ENCODE peak calls at places on chromosomes 13 and 19, in nine cellular contexts. One of them, this sample, is unnamed.

GRCh38 chr13:48625396-48626076 is 28.2 kb upstream of the CYSLTR2 start:
- DNase-seq in HS-5: no peak
- DNase-seq in hepatocyte: peak; percentile 19
- DNase-seq in NCI-H345: no peak
- DNase-seq in T47D: no peak
- DNase-seq in fibroblast of mammary gland: no peak
- DNase-seq in HEK293T: no peak
- DNase-seq in GM19239: no peak
- DNase-seq in cardiac muscle cell: no peak
- DNase-seq in this sample: no peak

GRCh38 chr13:100230813-100231575 is 142.1 kb downstream of the PCCA start:
- DNase-seq in NCI-H345: no peak
- DNase-seq in hepatocyte: no peak
- DNase-seq in GM19239: no peak
- DNase-seq in HS-5: no peak
- DNase-seq in T47D: peak; percentile 13
- DNase-seq in HEK293T: no peak
- DNase-seq in fibroblast of mammary gland: no peak
- DNase-seq in cardiac muscle cell: no peak
- DNase-seq in this sample: no peak

GRCh38 chr19:31419871-31420430 is 70.7 kb upstream of the TSHZ3 start:
- DNase-seq in cardiac muscle cell: no peak
- DNase-seq in HEK293T: no peak
- DNase-seq in T47D: no peak
- DNase-seq in GM19239: no peak
- DNase-seq in NCI-H345: no peak
- DNase-seq in fibroblast of mammary gland: no peak
- DNase-seq in hepatocyte: no peak
- DNase-seq in HS-5: no peak
- DNase-seq in this sample: no peak

GRCh38 chr13:106083620-106084350 is 451.7 kb downstream of the EFNB2 start:
- DNase-seq in T47D: peak; percentile 38
- DNase-seq in HEK293T: no peak
- DNase-seq in GM19239: no peak
- DNase-seq in HS-5: no peak
- DNase-seq in NCI-H345: peak; percentile 27
- DNase-seq in hepatocyte: peak; percentile 49
- DNase-seq in fibroblast of mammary gland: peak; percentile 73
- DNase-seq in cardiac muscle cell: peak; percentile 62
- DNase-seq in this sample: no peak

GRCh38 chr13:48156466-48156865 is 61.6 kb upstream of the MED4 start:
- DNase-seq in T47D: peak; percentile 1
- DNase-seq in fibroblast of mammary gland: no peak
- DNase-seq in HEK293T: no peak
- DNase-seq in cardiac muscle cell: no peak
- DNase-seq in NCI-H345: no peak
- DNase-seq in hepatocyte: no peak
- DNase-seq in HS-5: no peak
- DNase-seq in GM19239: no peak
- DNase-seq in this sample: no peak

GRCh38 chr19:55355213-55355821 is 798 bp upstream of the COX6B2 start:
- DNase-seq in HEK293T: no peak
- DNase-seq in T47D: no peak
- DNase-seq in fibroblast of mammary gland: no peak
- DNase-seq in GM19239: no peak
- DNase-seq in NCI-H345: no peak
- DNase-seq in HS-5: no peak
- DNase-seq in cardiac muscle cell: no peak
- DNase-seq in hepatocyte: no peak
- DNase-seq in this sample: no peak

GRCh38 chr13:102707465-102707864 is 12.6 kb upstream of the METTL21C start:
- DNase-seq in HS-5: peak; percentile 71
- DNase-seq in HEK293T: no peak
- DNase-seq in hepatocyte: no peak
- DNase-seq in GM19239: no peak
- DNase-seq in cardiac muscle cell: peak; percentile 92
- DNase-seq in NCI-H345: peak; percentile 75
- DNase-seq in fibroblast of mammary gland: peak; percentile 91
- DNase-seq in T47D: no peak
- DNase-seq in this sample: peak; percentile 54

GRCh38 chr13:112756511-112756966 is 66.7 kb downstream of the ATP11A start:
- DNase-seq in HS-5: no peak
- DNase-seq in fibroblast of mammary gland: no peak
- DNase-seq in T47D: no peak
- DNase-seq in NCI-H345: peak; percentile 73
- DNase-seq in GM19239: no peak
- DNase-seq in HEK293T: no peak
- DNase-seq in hepatocyte: no peak
- DNase-seq in cardiac muscle cell: no peak
- DNase-seq in this sample: no peak

GRCh38 chr19:55536951-55537740 is at the start of gene SBK2:
- DNase-seq in HEK293T: peak; percentile 53
- DNase-seq in cardiac muscle cell: no peak
- DNase-seq in HS-5: no peak
- DNase-seq in NCI-H345: no peak
- DNase-seq in hepatocyte: no peak
- DNase-seq in GM19239: no peak
- DNase-seq in T47D: no peak
- DNase-seq in fibroblast of mammary gland: no peak
- DNase-seq in this sample: no peak

GRCh38 chr19:1651548-1652394 is 644 bp downstream of the TCF3 start:
- DNase-seq in cardiac muscle cell: peak; percentile 39
- DNase-seq in HEK293T: peak; percentile 28
- DNase-seq in NCI-H345: peak; percentile 49
- DNase-seq in fibroblast of mammary gland: peak; percentile 25
- DNase-seq in GM19239: no peak
- DNase-seq in HS-5: no peak
- DNase-seq in T47D: peak; percentile 53
- DNase-seq in hepatocyte: peak; percentile 75
- DNase-seq in this sample: no peak

GRCh38 chr13:24995225-24995804 is 100.6 kb upstream of the PABPC3 start:
- DNase-seq in hepatocyte: peak; percentile 91
- DNase-seq in NCI-H345: peak; percentile 77
- DNase-seq in cardiac muscle cell: peak; percentile 90
- DNase-seq in HEK293T: peak; percentile 57
- DNase-seq in HS-5: no peak
- DNase-seq in fibroblast of mammary gland: peak; percentile 84
- DNase-seq in T47D: peak; percentile 88
- DNase-seq in GM19239: peak; percentile 50
- DNase-seq in this sample: peak; percentile 65

GRCh38 chr19:33797821-33798633 is 1.4 kb downstream of the KCTD15 start:
- DNase-seq in hepatocyte: peak; percentile 55
- DNase-seq in HEK293T: peak; percentile 36
- DNase-seq in cardiac muscle cell: peak; percentile 66
- DNase-seq in HS-5: no peak
- DNase-seq in T47D: peak; percentile 71
- DNase-seq in GM19239: no peak
- DNase-seq in fibroblast of mammary gland: no peak
- DNase-seq in NCI-H345: no peak
- DNase-seq in this sample: no peak

GRCh38 chr19:2014731-2015610 is 543 bp downstream of the BTBD2 start:
- DNase-seq in NCI-H345: no peak
- DNase-seq in HS-5: no peak
- DNase-seq in hepatocyte: peak; percentile 65
- DNase-seq in GM19239: peak; percentile 65
- DNase-seq in HEK293T: no peak
- DNase-seq in cardiac muscle cell: peak; percentile 25
- DNase-seq in fibroblast of mammary gland: no peak
- DNase-seq in T47D: no peak
- DNase-seq in this sample: no peak

GRCh38 chr19:55099557-55100506 is 17.6 kb downstream of the PPP1R12C start:
- DNase-seq in HEK293T: no peak
- DNase-seq in hepatocyte: no peak
- DNase-seq in NCI-H345: no peak
- DNase-seq in fibroblast of mammary gland: no peak
- DNase-seq in T47D: no peak
- DNase-seq in cardiac muscle cell: no peak
- DNase-seq in HS-5: no peak
- DNase-seq in GM19239: no peak
- DNase-seq in this sample: no peak

GRCh38 chr19:1883784-1884183 is 1.5 kb downstream of the ABHD17A start:
- DNase-seq in GM19239: no peak
- DNase-seq in fibroblast of mammary gland: no peak
- DNase-seq in T47D: no peak
- DNase-seq in HS-5: no peak
- DNase-seq in hepatocyte: no peak
- DNase-seq in HEK293T: no peak
- DNase-seq in cardiac muscle cell: no peak
- DNase-seq in NCI-H345: no peak
- DNase-seq in this sample: no peak

GRCh38 chr13:99987180-99988047 is 5.8 kb downstream of the ZIC2 start:
- DNase-seq in cardiac muscle cell: no peak
- DNase-seq in NCI-H345: peak; percentile 68
- DNase-seq in fibroblast of mammary gland: no peak
- DNase-seq in HS-5: no peak
- DNase-seq in T47D: no peak
- DNase-seq in hepatocyte: no peak
- DNase-seq in GM19239: no peak
- DNase-seq in HEK293T: no peak
- DNase-seq in this sample: no peak

GRCh38 chr13:41064493-41064892 is 3.2 kb downstream of the WBP4 start:
- DNase-seq in NCI-H345: no peak
- DNase-seq in T47D: no peak
- DNase-seq in fibroblast of mammary gland: peak; percentile 74
- DNase-seq in hepatocyte: no peak
- DNase-seq in HEK293T: no peak
- DNase-seq in cardiac muscle cell: peak; percentile 67
- DNase-seq in GM19239: no peak
- DNase-seq in HS-5: no peak
- DNase-seq in this sample: no peak

GRCh38 chr13:113117335-113117872 is 5.2 kb upstream of the F10 start:
- DNase-seq in NCI-H345: no peak
- DNase-seq in cardiac muscle cell: no peak
- DNase-seq in HEK293T: no peak
- DNase-seq in HS-5: no peak
- DNase-seq in T47D: no peak
- DNase-seq in fibroblast of mammary gland: no peak
- DNase-seq in GM19239: no peak
- DNase-seq in hepatocyte: no peak
- DNase-seq in this sample: no peak

GRCh38 chr13:58960909-58961308 is 1202.8 kb downstream of the DIAPH3 start:
- DNase-seq in GM19239: no peak
- DNase-seq in T47D: peak; percentile 37
- DNase-seq in fibroblast of mammary gland: peak; percentile 1
- DNase-seq in HEK293T: peak; percentile 7
- DNase-seq in HS-5: no peak
- DNase-seq in NCI-H345: peak; percentile 11
- DNase-seq in cardiac muscle cell: peak; percentile 17
- DNase-seq in hepatocyte: peak; percentile 23
- DNase-seq in this sample: no peak

GRCh38 chr13:50319603-50320296 is 304.5 kb downstream of the KCNRG start:
- DNase-seq in T47D: peak; percentile 88
- DNase-seq in HS-5: no peak
- DNase-seq in fibroblast of mammary gland: peak; percentile 23
- DNase-seq in GM19239: no peak
- DNase-seq in HEK293T: no peak
- DNase-seq in hepatocyte: peak; percentile 30
- DNase-seq in NCI-H345: no peak
- DNase-seq in cardiac muscle cell: peak; percentile 70
- DNase-seq in this sample: peak; percentile 96

GRCh38 chr19:43743059-43743458 is 11.7 kb downstream of the SMG9 start:
- DNase-seq in HS-5: no peak
- DNase-seq in T47D: no peak
- DNase-seq in HEK293T: no peak
- DNase-seq in fibroblast of mammary gland: peak; percentile 39
- DNase-seq in NCI-H345: no peak
- DNase-seq in GM19239: no peak
- DNase-seq in hepatocyte: no peak
- DNase-seq in cardiac muscle cell: peak; percentile 81
- DNase-seq in this sample: no peak

GRCh38 chr13:40994581-40995230 is 24.4 kb downstream of the ELF1 start:
- DNase-seq in hepatocyte: no peak
- DNase-seq in fibroblast of mammary gland: no peak
- DNase-seq in HS-5: no peak
- DNase-seq in T47D: no peak
- DNase-seq in HEK293T: no peak
- DNase-seq in NCI-H345: no peak
- DNase-seq in GM19239: no peak
- DNase-seq in cardiac muscle cell: no peak
- DNase-seq in this sample: no peak

GRCh38 chr19:12126707-12127106 is 13.4 kb downstream of the ZNF20 start:
- DNase-seq in fibroblast of mammary gland: peak; percentile 11
- DNase-seq in GM19239: no peak
- DNase-seq in HEK293T: no peak
- DNase-seq in cardiac muscle cell: peak; percentile 20
- DNase-seq in HS-5: no peak
- DNase-seq in hepatocyte: no peak
- DNase-seq in T47D: peak; percentile 36
- DNase-seq in NCI-H345: no peak
- DNase-seq in this sample: no peak

This sample was measured in LNCaP clone FGC.